ENCODE peak calls at places on chromosomes 6 and 20, in four cellular contexts. A, E, D and U are unnamed samples.

GRCh38 chr6:113055086-113055485 is 708.0 kb downstream of the RFPL4B start:
- DNase-seq in A (no peak), E (no peak), D (no peak), U (no peak)

GRCh38 chr6:75345413-75345812 is 60.8 kb upstream of the TMEM30A start:
- DNase-seq in A (no peak), E (no peak), D (no peak), U (no peak)

GRCh38 chr6:153790048-153790447 is 249.0 kb upstream of the OPRM1 start:
- DNase-seq in A (peak), E (peak), D (peak), U (no peak)

GRCh38 chr6:49556429-49556837 is 6.0 kb downstream of the C6orf141 start:
- DNase-seq in A (peak), E (peak), D (peak), U (no peak)

GRCh38 chr6:20474756-20475542 is 59.3 kb upstream of the CDKAL1 start:
- DNase-seq in A (no peak), E (no peak), D (no peak), U (no peak)

GRCh38 chr6:118886641-118887040 is 7.3 kb upstream of the ASF1A start:
- DNase-seq in A (no peak), E (no peak), D (no peak), U (no peak)

GRCh38 chr20:34998331-34998950 is 42.8 kb downstream of the MYH7B start:
- DNase-seq in A (no peak), E (no peak), D (no peak), U (no peak)

GRCh38 chr6:113067612-113068262 is 720.6 kb downstream of the RFPL4B start:
- DNase-seq in A (peak), E (peak), D (peak), U (no peak)

GRCh38 chr6:30793521-30794194 is 49.3 kb upstream of the IER3 start:
- DNase-seq in A (peak), E (peak), D (no peak), U (no peak)

GRCh38 chr6:128305976-128306375 is 214.4 kb downstream of the PTPRK start:
- DNase-seq in A (no peak), E (peak), D (no peak), U (no peak)

GRCh38 chr6:1247894-1248293 is 64.0 kb upstream of the FOXQ1 start:
- DNase-seq in A (no peak), E (no peak), D (no peak), U (no peak)

GRCh38 chr20:47459344-47460073 is 42.2 kb upstream of the NCOA3 start:
- DNase-seq in A (no peak), E (no peak), D (no peak), U (no peak)

GRCh38 chr6:65006788-65007187 is 700.2 kb downstream of the EYS start:
- DNase-seq in A (no peak), E (no peak), D (no peak), U (no peak)

GRCh38 chr20:50353289-50353961 is 156.8 kb upstream of the PTPN1 start:
- DNase-seq in A (no peak), E (no peak), D (no peak), U (no peak)

GRCh38 chr6:4610256-4610655 is 165.9 kb upstream of the CDYL start:
- DNase-seq in A (peak), E (peak), D (no peak), U (no peak)

GRCh38 chr6:5115168-5115567 is 30.0 kb downstream of the PPP1R3G start:
- DNase-seq in A (peak), E (peak), D (no peak), U (no peak)